ENCODE peak calls at places on chromosomes 1 and 21, in seven cellular contexts. E is A549, R is K562, T is stomach, Y is tibial nerve, Q is transverse colon, O is suprapubic skin. G is an unnamed sample.

GRCh38 chr1:119275145-119275929 is 93.2 kb upstream of the HAO2 start:
- DNase-seq in E (peak), O (no peak), R (peak), T (peak), Q (peak), Y (peak), G (no peak)

GRCh38 chr1:59438058-59438560 is 141.2 kb downstream of the FGGY start:
- DNase-seq in Y (no peak), O (no peak), Q (no peak), E (no peak), T (no peak), R (no peak), G (no peak)

GRCh38 chr21:32624726-32625125 is 12.5 kb upstream of the CFAP298 start:
- DNase-seq in T (no peak), E (no peak), Y (no peak), O (no peak), Q (no peak), R (no peak), G (no peak)

GRCh38 chr1:203296456-203297073 is 8.8 kb upstream of the BTG2 start:
- DNase-seq in Q (no peak), T (no peak), Y (no peak), O (no peak), R (no peak), E (no peak), G (no peak)

GRCh38 chr1:173084292-173084691 is 33.6 kb upstream of the TNFSF18 start:
- DNase-seq in Q (no peak), T (no peak), R (no peak), Y (no peak), E (no peak), O (no peak), G (no peak)

GRCh38 chr1:25523512-25523911 is 19.9 kb upstream of the LDLRAP1 start:
- DNase-seq in R (peak), O (no peak), E (no peak), Y (no peak), T (no peak), Q (no peak), G (no peak)

GRCh38 chr1:18581420-18581880 is 49.2 kb upstream of the PAX7 start:
- DNase-seq in Y (peak), Q (peak), E (peak), R (peak), T (peak), O (no peak), G (no peak)

GRCh38 chr1:236469466-236469865 is 54.3 kb upstream of the LGALS8 start:
- DNase-seq in E (no peak), O (no peak), R (no peak), Y (no peak), T (no peak), Q (no peak), G (no peak)

GRCh38 chr1:232211149-232211548 is 418.8 kb downstream of the SIPA1L2 start:
- DNase-seq in O (no peak), T (no peak), Y (no peak), E (peak), Q (no peak), R (no peak), G (no peak)

GRCh38 chr21:45974073-45975016 is 7.2 kb upstream of the COL6A1 start:
- DNase-seq in O (peak), Y (no peak), T (peak), Q (peak), E (no peak), R (peak), G (peak)

GRCh38 chr21:45972353-45972715 is 9.2 kb upstream of the COL6A1 start:
- DNase-seq in O (peak), R (no peak), T (no peak), Y (no peak), Q (peak), E (no peak), G (peak)

GRCh38 chr21:45975017-45975595 is 6.5 kb upstream of the COL6A1 start:
- DNase-seq in E (no peak), R (no peak), O (peak), T (peak), Y (no peak), Q (peak), G (peak)

GRCh38 chr21:45972716-45973474 is 8.7 kb upstream of the COL6A1 start:
- DNase-seq in E (no peak), T (no peak), R (no peak), Y (peak), O (peak), Q (peak), G (peak)

DNA sequence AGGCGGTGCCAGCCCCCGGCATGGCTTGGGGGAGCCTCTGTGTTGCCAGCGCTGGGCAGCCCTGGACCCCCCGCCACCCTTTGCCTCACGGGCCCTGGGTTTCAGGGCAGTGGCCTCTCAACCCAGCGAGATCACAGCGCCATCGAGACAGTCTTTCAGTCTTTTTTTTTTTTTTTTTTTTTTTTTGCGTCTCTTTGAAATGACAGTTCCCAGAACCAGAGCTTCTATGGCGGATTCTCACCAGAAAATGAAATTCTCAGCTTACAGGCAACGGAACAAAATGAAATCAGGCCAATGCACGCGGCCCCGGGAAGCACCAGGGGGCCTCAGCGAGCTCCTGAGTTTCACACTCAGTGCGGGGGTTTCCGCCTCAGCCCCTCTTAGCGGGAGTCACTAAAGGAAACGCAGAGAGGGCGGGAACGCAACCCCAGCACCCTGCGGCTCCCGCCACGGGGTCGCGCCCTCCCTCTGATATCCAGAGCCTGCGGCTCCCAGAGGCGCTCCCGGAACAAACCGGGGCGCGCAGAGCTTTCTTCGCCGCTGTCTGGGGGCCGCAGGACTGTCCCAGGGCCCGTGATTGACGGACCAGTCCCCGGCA is 8.0 kb upstream of the COL6A1 start:
- DNase-seq in Q (peak), Y (peak), R (peak), O (peak), E (peak), T (peak), G (peak)
- H3K27ac ChIP-seq in Q (peak), Y (peak), R (no peak), O (peak), E (peak), T (peak), G (peak)

GRCh38 chr1:228860911-228861829 is 125.9 kb downstream of the RHOU start:
- DNase-seq in R (no peak), Q (peak), O (no peak), Y (no peak), E (peak), T (peak), G (no peak)
- TF ChIP-seq EP300 in R (no peak), Q (no peak), O (no peak), Y (no peak), E (peak), T (no peak), G (no peak)

GRCh38 chr1:45458894-45459293 is 32.1 kb downstream of the TESK2 start:
- DNase-seq in Y (no peak), T (no peak), E (no peak), O (no peak), Q (no peak), R (no peak), G (no peak)
- H3K27ac ChIP-seq in Y (no peak), T (no peak), E (no peak), O (no peak), Q (no peak), R (no peak), G (no peak)

DNA sequence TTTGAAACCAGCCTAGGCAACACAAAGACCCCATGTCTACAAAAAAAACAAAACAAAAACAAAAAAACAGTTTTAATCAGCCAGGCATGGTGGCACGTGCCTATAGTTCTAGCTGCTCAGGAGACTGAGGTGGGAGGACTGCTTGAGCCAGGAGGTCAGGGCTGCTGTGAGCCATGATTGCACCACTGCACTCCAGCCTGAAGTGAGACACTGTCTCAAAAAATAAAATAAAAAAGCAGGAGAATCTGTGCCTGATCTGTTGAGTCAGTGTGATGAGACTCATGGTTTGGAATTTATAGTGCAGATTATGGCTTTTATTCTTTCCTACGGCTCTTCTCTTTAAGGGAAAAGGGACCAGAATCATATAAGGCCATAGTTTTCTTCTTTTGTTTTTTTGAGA is 16.5 kb downstream of the TRIT1 start:
- DNase-seq in O (no peak), T (no peak), E (no peak), Q (no peak), R (no peak), Y (no peak), G (no peak)
- TF ChIP-seq EP300 in O (no peak), T (no peak), E (no peak), Q (no peak), R (no peak), Y (no peak), G (no peak)

DNA sequence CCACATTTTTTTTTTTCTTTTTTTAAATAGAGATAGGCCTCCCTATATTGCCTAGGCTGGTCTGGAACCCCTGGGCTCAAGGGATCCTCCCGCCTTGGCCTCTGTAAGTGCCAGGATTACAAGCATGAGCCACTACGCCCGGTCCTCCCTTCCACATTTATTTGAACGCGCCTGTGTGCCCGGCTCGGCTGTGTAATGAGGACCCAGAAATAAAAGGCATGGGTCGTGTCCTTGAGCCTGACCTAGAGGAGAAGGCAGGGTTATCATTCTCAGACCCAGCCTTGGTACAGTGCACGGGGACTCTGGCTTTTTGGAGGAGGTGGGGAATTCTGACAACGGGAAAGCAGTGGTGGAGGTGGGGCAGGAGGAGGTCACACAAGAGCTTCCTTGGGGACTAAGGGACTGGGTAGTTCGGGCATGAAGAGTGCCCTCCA is 841 bp downstream of the CENPF start:
- DNase-seq in O (no peak), Y (no peak), T (no peak), E (no peak), R (peak), Q (no peak), G (no peak)
- H3K27ac ChIP-seq in O (no peak), Y (no peak), T (no peak), E (peak), R (peak), Q (peak), G (no peak)

GRCh38 chr1:21550866-21551475 is 41.7 kb downstream of the ALPL start:
- DNase-seq in E (no peak), O (no peak), Y (no peak), R (no peak), T (no peak), Q (no peak), G (no peak)

GRCh38 chr1:21552715-21553114 is 43.5 kb downstream of the ALPL start:
- DNase-seq in T (no peak), O (no peak), E (no peak), Q (no peak), Y (no peak), R (no peak), G (no peak)

GRCh38 chr1:21547876-21548275 is 38.7 kb downstream of the ALPL start:
- DNase-seq in T (no peak), R (no peak), O (no peak), E (no peak), Q (no peak), Y (no peak), G (no peak)

GRCh38 chr1:21553116-21553926 is 44.1 kb downstream of the ALPL start:
- DNase-seq in Y (no peak), R (no peak), E (no peak), Q (no peak), T (no peak), O (no peak), G (no peak)

DNA sequence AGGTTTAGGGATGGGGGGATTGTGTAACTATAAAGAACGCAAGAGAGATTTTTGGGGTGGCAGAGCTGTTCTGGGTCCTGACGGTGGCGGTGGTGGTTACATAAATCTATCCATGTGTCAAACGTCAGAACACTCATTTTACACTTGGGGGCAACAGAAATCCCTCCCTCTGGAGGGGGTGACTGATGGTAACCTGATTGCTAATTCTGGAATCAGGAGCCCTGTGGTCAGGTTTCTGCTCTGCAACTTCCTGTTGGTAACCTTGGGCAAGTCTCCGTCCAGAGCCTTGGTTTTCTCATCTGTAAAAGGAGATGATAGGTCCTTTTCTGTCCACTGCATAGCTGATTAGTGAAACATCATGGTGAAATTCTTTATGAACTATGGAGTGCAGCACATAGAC is 40.9 kb downstream of the ALPL start:
- DNase-seq in Q (no peak), E (no peak), Y (no peak), O (no peak), R (no peak), T (no peak), G (no peak)
- TF ChIP-seq EP300 in Q (no peak), E (no peak), Y (no peak), O (no peak), R (no peak), T (no peak), G (no peak)